ENCODE peak calls at places on chromosomes 3 and 15, in ten cellular contexts. One of them, this sample, is unnamed.

GRCh38 chr3:5277612-5278236 is 90.2 kb downstream of the EDEM1 start:
- DNase-seq in nephron progenitor cell: no peak
- DNase-seq in uterus: no peak
- DNase-seq in GM20000: no peak
- DNase-seq in GM12864: no peak
- DNase-seq in breast epithelium: no peak
- DNase-seq in ovary: no peak
- DNase-seq in left ventricle myocardium inferior: no peak
- DNase-seq in heart left ventricle: no peak
- DNase-seq in heart right ventricle: no peak
- DNase-seq in this sample: no peak

GRCh38 chr3:194148383-194148782 is 12.4 kb downstream of the HES1 start:
- DNase-seq in nephron progenitor cell: no peak
- DNase-seq in uterus: no peak
- DNase-seq in GM20000: no peak
- DNase-seq in GM12864: no peak
- DNase-seq in breast epithelium: peak
- DNase-seq in ovary: peak
- DNase-seq in left ventricle myocardium inferior: no peak
- DNase-seq in heart left ventricle: no peak
- DNase-seq in heart right ventricle: no peak
- DNase-seq in this sample: no peak

GRCh38 chr3:183491923-183492848 is 63.3 kb downstream of the KLHL6 start:
- DNase-seq in nephron progenitor cell: no peak
- DNase-seq in uterus: no peak
- DNase-seq in GM20000: no peak
- DNase-seq in GM12864: no peak
- DNase-seq in breast epithelium: no peak
- DNase-seq in ovary: no peak
- DNase-seq in left ventricle myocardium inferior: no peak
- DNase-seq in heart left ventricle: no peak
- DNase-seq in heart right ventricle: no peak
- DNase-seq in this sample: no peak

GRCh38 chr3:158091526-158091925 is 14.7 kb downstream of the SHOX2 start:
- DNase-seq in nephron progenitor cell: no peak
- DNase-seq in uterus: no peak
- DNase-seq in GM20000: no peak
- DNase-seq in GM12864: no peak
- DNase-seq in breast epithelium: no peak
- DNase-seq in ovary: no peak
- DNase-seq in left ventricle myocardium inferior: no peak
- DNase-seq in heart left ventricle: no peak
- DNase-seq in heart right ventricle: no peak
- DNase-seq in this sample: no peak

GRCh38 chr3:4740397-4741105 is 238.7 kb upstream of the BHLHE40 start:
- DNase-seq in nephron progenitor cell: no peak
- DNase-seq in uterus: no peak
- DNase-seq in GM20000: no peak
- DNase-seq in GM12864: no peak
- DNase-seq in breast epithelium: no peak
- DNase-seq in ovary: no peak
- DNase-seq in left ventricle myocardium inferior: no peak
- DNase-seq in heart left ventricle: peak
- DNase-seq in heart right ventricle: peak
- DNase-seq in this sample: no peak

GRCh38 chr3:12345141-12345561 is 56.3 kb downstream of the PPARG start:
- DNase-seq in nephron progenitor cell: no peak
- DNase-seq in uterus: no peak
- DNase-seq in GM20000: no peak
- DNase-seq in GM12864: no peak
- DNase-seq in breast epithelium: no peak
- DNase-seq in ovary: no peak
- DNase-seq in left ventricle myocardium inferior: no peak
- DNase-seq in heart left ventricle: no peak
- DNase-seq in heart right ventricle: no peak
- DNase-seq in this sample: no peak

GRCh38 chr3:123799544-123800351 is 84.4 kb downstream of the MYLK start:
- DNase-seq in nephron progenitor cell: peak
- DNase-seq in uterus: peak
- DNase-seq in GM20000: no peak
- DNase-seq in GM12864: no peak
- DNase-seq in breast epithelium: no peak
- DNase-seq in ovary: no peak
- DNase-seq in left ventricle myocardium inferior: no peak
- DNase-seq in heart left ventricle: no peak
- DNase-seq in heart right ventricle: no peak
- DNase-seq in this sample: no peak

GRCh38 chr15:73918784-73919183 is 7.5 kb upstream of the LOXL1 start:
- DNase-seq in nephron progenitor cell: no peak
- DNase-seq in uterus: no peak
- DNase-seq in GM20000: no peak
- DNase-seq in GM12864: no peak
- DNase-seq in breast epithelium: no peak
- DNase-seq in ovary: no peak
- DNase-seq in left ventricle myocardium inferior: no peak
- DNase-seq in heart left ventricle: no peak
- DNase-seq in heart right ventricle: no peak
- DNase-seq in this sample: no peak

GRCh38 chr3:114672692-114673447 is 379.0 kb downstream of the TIGIT start:
- DNase-seq in nephron progenitor cell: no peak
- DNase-seq in uterus: no peak
- DNase-seq in GM20000: no peak
- DNase-seq in GM12864: no peak
- DNase-seq in breast epithelium: no peak
- DNase-seq in ovary: no peak
- DNase-seq in left ventricle myocardium inferior: no peak
- DNase-seq in heart left ventricle: no peak
- DNase-seq in heart right ventricle: no peak
- DNase-seq in this sample: no peak

GRCh38 chr3:50205719-50206276 is 727 bp downstream of the SLC38A3 start:
- DNase-seq in nephron progenitor cell: peak
- DNase-seq in uterus: no peak
- DNase-seq in GM20000: no peak
- DNase-seq in GM12864: no peak
- DNase-seq in breast epithelium: no peak
- DNase-seq in ovary: peak
- DNase-seq in left ventricle myocardium inferior: peak
- DNase-seq in heart left ventricle: peak
- DNase-seq in heart right ventricle: no peak
- DNase-seq in this sample: peak

GRCh38 chr3:37386627-37387230 is 212.3 kb upstream of the LRRFIP2 start:
- DNase-seq in nephron progenitor cell: no peak
- DNase-seq in uterus: no peak
- DNase-seq in GM20000: no peak
- DNase-seq in GM12864: no peak
- DNase-seq in breast epithelium: no peak
- DNase-seq in ovary: no peak
- DNase-seq in left ventricle myocardium inferior: no peak
- DNase-seq in heart left ventricle: no peak
- DNase-seq in heart right ventricle: no peak
- DNase-seq in this sample: no peak

GRCh38 chr3:183698760-183699159 is 1.2 kb downstream of the YEATS2 start:
- DNase-seq in nephron progenitor cell: no peak
- DNase-seq in uterus: no peak
- DNase-seq in GM20000: peak
- DNase-seq in GM12864: no peak
- DNase-seq in breast epithelium: no peak
- DNase-seq in ovary: no peak
- DNase-seq in left ventricle myocardium inferior: no peak
- DNase-seq in heart left ventricle: peak
- DNase-seq in heart right ventricle: peak
- DNase-seq in this sample: no peak

GRCh38 chr3:8709287-8709686 is 24.3 kb upstream of the CAV3 start:
- DNase-seq in nephron progenitor cell: no peak
- DNase-seq in uterus: no peak
- DNase-seq in GM20000: peak
- DNase-seq in GM12864: no peak
- DNase-seq in breast epithelium: no peak
- DNase-seq in ovary: no peak
- DNase-seq in left ventricle myocardium inferior: no peak
- DNase-seq in heart left ventricle: no peak
- DNase-seq in heart right ventricle: no peak
- DNase-seq in this sample: no peak

GRCh38 chr3:191502583-191502982 is 41.6 kb downstream of the PYDC2 start:
- DNase-seq in nephron progenitor cell: no peak
- DNase-seq in uterus: no peak
- DNase-seq in GM20000: no peak
- DNase-seq in GM12864: no peak
- DNase-seq in breast epithelium: no peak
- DNase-seq in ovary: no peak
- DNase-seq in left ventricle myocardium inferior: no peak
- DNase-seq in heart left ventricle: no peak
- DNase-seq in heart right ventricle: no peak
- DNase-seq in this sample: peak

GRCh38 chr3:179652467-179653105 is at the start of gene USP13:
- DNase-seq in nephron progenitor cell: peak
- DNase-seq in uterus: peak
- DNase-seq in GM20000: peak
- DNase-seq in GM12864: peak
- DNase-seq in breast epithelium: peak
- DNase-seq in ovary: peak
- DNase-seq in left ventricle myocardium inferior: peak
- DNase-seq in heart left ventricle: peak
- DNase-seq in heart right ventricle: peak
- DNase-seq in this sample: peak
- TF ChIP-seq CTCF in nephron progenitor cell: no peak
- TF ChIP-seq CTCF in uterus: peak
- TF ChIP-seq CTCF in GM20000: no peak
- TF ChIP-seq CTCF in GM12864: peak
- TF ChIP-seq CTCF in breast epithelium: no peak
- TF ChIP-seq CTCF in ovary: peak
- TF ChIP-seq CTCF in left ventricle myocardium inferior: no peak
- TF ChIP-seq CTCF in heart left ventricle: no peak
- TF ChIP-seq CTCF in heart right ventricle: no peak
- TF ChIP-seq CTCF in this sample: peak

GRCh38 chr3:107674371-107674770 is 151.6 kb downstream of the BBX start:
- DNase-seq in nephron progenitor cell: no peak
- DNase-seq in uterus: no peak
- DNase-seq in GM20000: no peak
- DNase-seq in GM12864: no peak
- DNase-seq in breast epithelium: no peak
- DNase-seq in ovary: no peak
- DNase-seq in left ventricle myocardium inferior: no peak
- DNase-seq in heart left ventricle: no peak
- DNase-seq in heart right ventricle: no peak
- DNase-seq in this sample: no peak
- TF ChIP-seq CTCF in nephron progenitor cell: no peak
- TF ChIP-seq CTCF in uterus: no peak
- TF ChIP-seq CTCF in GM20000: no peak
- TF ChIP-seq CTCF in GM12864: no peak
- TF ChIP-seq CTCF in breast epithelium: no peak
- TF ChIP-seq CTCF in ovary: no peak
- TF ChIP-seq CTCF in left ventricle myocardium inferior: no peak
- TF ChIP-seq CTCF in heart left ventricle: no peak
- TF ChIP-seq CTCF in heart right ventricle: no peak
- TF ChIP-seq CTCF in this sample: no peak

DNA sequence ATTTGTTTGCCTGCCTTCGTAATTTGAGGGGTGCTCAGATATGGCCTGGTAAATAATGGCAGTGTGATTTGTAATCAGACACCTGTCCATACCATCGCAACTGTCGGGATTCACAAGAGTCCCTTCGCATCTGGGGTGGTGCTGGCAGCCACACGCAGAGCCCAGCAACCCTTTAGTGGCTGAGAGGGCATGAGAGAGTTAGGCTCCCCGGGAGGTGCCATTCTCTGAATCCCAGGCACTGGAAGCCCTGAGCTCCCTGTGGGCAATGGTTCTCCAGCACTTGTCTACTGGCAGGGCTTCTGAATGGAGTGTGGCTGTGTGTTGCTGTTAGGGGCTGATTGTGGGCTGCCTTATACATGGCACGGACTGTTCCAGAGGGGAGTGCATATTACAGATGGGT is 230.1 kb downstream of the EBLN2 start:
- DNase-seq in nephron progenitor cell: no peak
- DNase-seq in uterus: no peak
- DNase-seq in GM20000: no peak
- DNase-seq in GM12864: no peak
- DNase-seq in breast epithelium: no peak
- DNase-seq in ovary: no peak
- DNase-seq in left ventricle myocardium inferior: no peak
- DNase-seq in heart left ventricle: no peak
- DNase-seq in heart right ventricle: no peak
- DNase-seq in this sample: no peak
- TF ChIP-seq CTCF in nephron progenitor cell: no peak
- TF ChIP-seq CTCF in uterus: no peak
- TF ChIP-seq CTCF in GM20000: no peak
- TF ChIP-seq CTCF in GM12864: no peak
- TF ChIP-seq CTCF in breast epithelium: no peak
- TF ChIP-seq CTCF in ovary: no peak
- TF ChIP-seq CTCF in left ventricle myocardium inferior: no peak
- TF ChIP-seq CTCF in heart left ventricle: no peak
- TF ChIP-seq CTCF in heart right ventricle: no peak
- TF ChIP-seq CTCF in this sample: no peak

GRCh38 chr3:170414202-170414663 is 4.4 kb upstream of the CLDN11 start:
- DNase-seq in nephron progenitor cell: peak
- DNase-seq in uterus: peak
- DNase-seq in GM20000: peak
- DNase-seq in GM12864: peak
- DNase-seq in breast epithelium: no peak
- DNase-seq in ovary: no peak
- DNase-seq in left ventricle myocardium inferior: no peak
- DNase-seq in heart left ventricle: no peak
- DNase-seq in heart right ventricle: peak
- DNase-seq in this sample: peak

GRCh38 chr3:170413291-170413690 is 5.4 kb upstream of the CLDN11 start:
- DNase-seq in nephron progenitor cell: no peak
- DNase-seq in uterus: no peak
- DNase-seq in GM20000: no peak
- DNase-seq in GM12864: no peak
- DNase-seq in breast epithelium: no peak
- DNase-seq in ovary: no peak
- DNase-seq in left ventricle myocardium inferior: no peak
- DNase-seq in heart left ventricle: no peak
- DNase-seq in heart right ventricle: no peak
- DNase-seq in this sample: no peak

GRCh38 chr3:170405101-170405500 is 13.6 kb upstream of the CLDN11 start:
- DNase-seq in nephron progenitor cell: no peak
- DNase-seq in uterus: no peak
- DNase-seq in GM20000: no peak
- DNase-seq in GM12864: no peak
- DNase-seq in breast epithelium: no peak
- DNase-seq in ovary: no peak
- DNase-seq in left ventricle myocardium inferior: no peak
- DNase-seq in heart left ventricle: no peak
- DNase-seq in heart right ventricle: no peak
- DNase-seq in this sample: no peak

DNA sequence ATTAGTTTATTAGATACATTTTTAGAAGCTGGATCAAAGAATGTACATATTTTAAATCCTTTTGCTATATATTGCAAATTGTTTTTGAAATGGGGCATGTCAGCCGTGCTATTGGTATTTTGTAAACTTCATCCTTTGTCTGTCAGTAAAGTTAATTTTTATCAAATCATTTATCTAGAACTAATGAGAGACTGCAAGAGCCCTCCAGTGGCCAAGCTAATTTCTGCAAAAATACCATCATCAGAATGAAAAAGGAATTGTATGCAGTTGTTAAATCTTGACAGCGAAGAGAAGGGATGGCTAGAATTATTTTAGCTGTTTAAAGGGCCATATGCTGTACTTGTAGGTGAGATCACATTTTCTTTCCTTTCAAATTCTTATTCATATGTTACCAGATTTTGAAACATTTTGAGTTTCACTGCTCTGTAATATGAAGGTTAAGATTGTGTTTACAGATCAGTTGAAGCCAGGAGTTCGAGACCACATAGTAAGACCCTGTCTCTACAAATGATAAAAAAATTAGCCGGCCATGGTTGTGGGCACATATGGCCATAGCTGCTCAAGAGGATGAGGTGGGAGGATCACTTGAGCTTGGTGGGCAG is 8.1 kb upstream of the CLDN11 start:
- DNase-seq in nephron progenitor cell: no peak
- DNase-seq in uterus: no peak
- DNase-seq in GM20000: no peak
- DNase-seq in GM12864: no peak
- DNase-seq in breast epithelium: no peak
- DNase-seq in ovary: no peak
- DNase-seq in left ventricle myocardium inferior: no peak
- DNase-seq in heart left ventricle: no peak
- DNase-seq in heart right ventricle: no peak
- DNase-seq in this sample: no peak
- TF ChIP-seq CTCF in nephron progenitor cell: peak
- TF ChIP-seq CTCF in uterus: peak
- TF ChIP-seq CTCF in GM20000: peak
- TF ChIP-seq CTCF in GM12864: peak
- TF ChIP-seq CTCF in breast epithelium: peak
- TF ChIP-seq CTCF in ovary: no peak
- TF ChIP-seq CTCF in left ventricle myocardium inferior: peak
- TF ChIP-seq CTCF in heart left ventricle: peak
- TF ChIP-seq CTCF in heart right ventricle: peak
- TF ChIP-seq CTCF in this sample: peak

This sample was measured in GM13977.